ENCODE peak calls at places on chromosomes 16 and 17, in four cellular contexts. C is H1, J is GM12878, A is K562. I is an unnamed sample.

GRCh38 chr17:4965311-4965986 is 2.2 kb downstream of the SPAG7 start:
- DNase-seq in C (no peak), J (no peak), A (no peak), I (no peak)

GRCh38 chr16:62256406-62256805 is 220.2 kb upstream of the CDH8 start:
- DNase-seq in C (no peak), J (no peak), A (no peak), I (no peak)

GRCh38 chr17:4305224-4305623 is 41.4 kb upstream of the ANKFY1 start:
- DNase-seq in C (no peak), J (no peak), A (no peak), I (no peak)

GRCh38 chr16:52252680-52253079 is 294.3 kb downstream of the TOX3 start:
- DNase-seq in C (no peak), J (no peak), A (no peak), I (no peak)

GRCh38 chr17:46836500-46836899 is 14.9 kb upstream of the WNT9B start:
- DNase-seq in C (no peak), J (no peak), A (no peak), I (no peak)

GRCh38 chr17:75457047-75457654 is 716 bp downstream of the TMEM94 start:
- DNase-seq in C (peak), J (no peak), A (no peak), I (no peak)

GRCh38 chr17:73192219-73192893 is 499 bp upstream of the COG1 start:
- DNase-seq in C (peak), J (no peak), A (peak), I (peak)

GRCh38 chr16:83355570-83356218 is 452.1 kb upstream of the HSBP1 start:
- DNase-seq in C (no peak), J (no peak), A (no peak), I (no peak)

GRCh38 chr16:58119509-58119845 is 9.7 kb downstream of the CFAP20 start:
- DNase-seq in C (no peak), J (no peak), A (no peak), I (no peak)

GRCh38 chr17:72304859-72305258 is 184.0 kb downstream of the SOX9 start:
- DNase-seq in C (no peak), J (no peak), A (no peak), I (no peak)

GRCh38 chr16:77888786-77889185 is 100.4 kb downstream of the VAT1L start:
- DNase-seq in C (no peak), J (no peak), A (no peak), I (no peak)

GRCh38 chr16:5791011-5791410 is 693.4 kb upstream of the EEF2KMT start:
- DNase-seq in C (no peak), J (no peak), A (no peak), I (no peak)

GRCh38 chr16:31081428-31082351 is 7.1 kb downstream of the PRSS53 start:
- DNase-seq in C (no peak), J (no peak), A (no peak), I (no peak)

GRCh38 chr16:8852534-8852933 is 16.3 kb downstream of the CARHSP1 start:
- DNase-seq in C (no peak), J (no peak), A (no peak), I (no peak)

GRCh38 chr16:85090166-85090565 is 22.1 kb downstream of the CIBAR2 start:
- DNase-seq in C (no peak), J (no peak), A (no peak), I (no peak)

GRCh38 chr17:63967953-63968352 is 4.8 kb downstream of the SCN4A start:
- DNase-seq in C (no peak), J (no peak), A (no peak), I (no peak)

GRCh38 chr17:35795007-35795870 is at the start of gene MMP28:
- DNase-seq in C (peak), J (no peak), A (peak), I (no peak)

GRCh38 chr17:75897076-75898019 is 597 bp upstream of the TRIM65 start:
- DNase-seq in C (no peak), J (no peak), A (no peak), I (no peak)

GRCh38 chr17:50318551-50319310 is 27.2 kb upstream of the XYLT2 start:
- DNase-seq in C (no peak), J (no peak), A (peak), I (no peak)

GRCh38 chr16:67357561-67357960 is 30.9 kb downstream of the LRRC36 start:
- DNase-seq in C (no peak), J (no peak), A (no peak), I (no peak)

GRCh38 chr16:78002915-78003538 is 19.3 kb upstream of the CLEC3A start:
- DNase-seq in C (peak), J (peak), A (peak), I (peak)

GRCh38 chr16:85531516-85531915 is 81.6 kb upstream of the GSE1 start:
- DNase-seq in C (no peak), J (no peak), A (no peak), I (no peak)

GRCh38 chr17:61403846-61404701 is 4.4 kb downstream of the TBX2 start:
- DNase-seq in C (peak), J (no peak), A (no peak), I (no peak)

GRCh38 chr17:47085736-47086135 is 103.4 kb downstream of the CDC27 start:
- DNase-seq in C (no peak), J (no peak), A (no peak), I (no peak)

GRCh38 chr16:30009990-30010816 is 624 bp downstream of the DOC2A start:
- DNase-seq in C (no peak), J (no peak), A (no peak), I (no peak)

GRCh38 chr16:2374644-2375043 is 34.1 kb upstream of the ABCA3 start:
- DNase-seq in C (no peak), J (no peak), A (no peak), I (no peak)

GRCh38 chr17:66711936-66712335 is 123.0 kb upstream of the CACNG5 start:
- DNase-seq in C (no peak), J (no peak), A (peak), I (no peak)

GRCh38 chr17:70271200-70271599 is 101.9 kb downstream of the KCNJ2 start:
- DNase-seq in C (no peak), J (no peak), A (no peak), I (no peak)

GRCh38 chr17:42803074-42803883 is 4.6 kb downstream of the CNTD1 start:
- DNase-seq in C (no peak), J (no peak), A (no peak), I (no peak)

GRCh38 chr17:37475713-37476420 is 13.8 kb upstream of the DUSP14 start:
- DNase-seq in C (no peak), J (no peak), A (no peak), I (no peak)

GRCh38 chr17:74838275-74838674 is 21.4 kb downstream of the GRIN2C start:
- DNase-seq in C (no peak), J (no peak), A (no peak), I (no peak)

GRCh38 chr17:75102385-75102821 is 7.4 kb upstream of the ARMC7 start:
- DNase-seq in C (no peak), J (peak), A (no peak), I (no peak)

GRCh38 chr16:86604436-86605220 is 26.3 kb downstream of the FOXL1 start:
- DNase-seq in C (no peak), J (no peak), A (peak), I (no peak)

GRCh38 chr17:75032896-75033294 is 13.9 kb downstream of the ATP5PD start:
- DNase-seq in C (no peak), J (no peak), A (no peak), I (no peak)

GRCh38 chr16:15553313-15554088 is 89.5 kb downstream of the MARF1 start:
- DNase-seq in C (no peak), J (no peak), A (no peak), I (no peak)

GRCh38 chr16:89565256-89565505 is 4.7 kb downstream of the RPL13 start:
- DNase-seq in C (no peak), J (no peak), A (no peak), I (no peak)

GRCh38 chr16:4212934-4213296 is 29.0 kb downstream of the SRL start:
- DNase-seq in C (no peak), J (no peak), A (no peak), I (peak)

GRCh38 chr17:12391468-12391867 is 274.2 kb upstream of the MYOCD start:
- DNase-seq in C (no peak), J (no peak), A (no peak), I (no peak)

GRCh38 chr17:12398636-12399035 is 267.1 kb upstream of the MYOCD start:
- DNase-seq in C (no peak), J (no peak), A (no peak), I (no peak)

GRCh38 chr17:12395733-12396354 is 269.8 kb upstream of the MYOCD start:
- DNase-seq in C (peak), J (no peak), A (peak), I (peak)
- TF ChIP-seq SIN3A in C (no peak), J (no peak), A (no peak), I (no peak)

GRCh38 chr17:17419166-17419565 is 57.6 kb upstream of the MED9 start:
- DNase-seq in C (no peak), J (no peak), A (no peak), I (no peak)

GRCh38 chr17:17421346-17422216 is 55.2 kb upstream of the MED9 start:
- DNase-seq in C (no peak), J (no peak), A (no peak), I (no peak)

GRCh38 chr17:17420561-17421269 is 56.1 kb upstream of the MED9 start:
- DNase-seq in C (no peak), J (no peak), A (peak), I (no peak)

GRCh38 chr17:17419621-17420020 is 57.2 kb upstream of the MED9 start:
- DNase-seq in C (no peak), J (no peak), A (no peak), I (no peak)

DNA sequence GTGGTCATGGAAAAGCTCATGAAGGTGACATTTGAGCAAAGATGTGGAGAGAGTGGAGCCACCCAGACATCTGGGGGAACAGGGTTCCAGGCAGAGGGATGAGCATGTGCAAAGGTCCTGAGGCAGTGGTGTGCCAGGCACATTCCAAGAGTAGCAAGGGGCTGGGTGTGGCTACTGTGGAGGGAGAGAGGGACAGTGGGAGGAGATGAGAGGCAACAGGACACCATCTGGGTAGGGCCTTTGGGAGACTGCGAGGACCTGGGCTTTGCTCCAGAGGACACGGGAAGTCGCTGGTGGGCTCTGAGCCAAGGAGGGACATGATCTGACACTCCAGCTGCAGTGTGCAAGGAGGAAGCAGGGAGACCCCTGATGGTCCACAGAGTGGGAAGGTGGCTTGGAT is 56.8 kb upstream of the MED9 start:
- DNase-seq in C (no peak), J (no peak), A (no peak), I (no peak)
- H3K27ac ChIP-seq in C (no peak), J (no peak), A (no peak), I (no peak)

GRCh38 chr17:81245024-81245664 is 6.0 kb downstream of the NDUFAF8 start:
- DNase-seq in C (no peak), J (peak), A (no peak), I (no peak)

GRCh38 chr17:81246343-81246670 is 7.2 kb downstream of the NDUFAF8 start:
- DNase-seq in C (no peak), J (no peak), A (no peak), I (no peak)

GRCh38 chr17:81247339-81247990 is 8.3 kb downstream of the NDUFAF8 start:
- DNase-seq in C (no peak), J (no peak), A (no peak), I (no peak)

GRCh38 chr17:81245665-81246342 is 6.7 kb downstream of the NDUFAF8 start:
- DNase-seq in C (no peak), J (no peak), A (no peak), I (no peak)

DNA sequence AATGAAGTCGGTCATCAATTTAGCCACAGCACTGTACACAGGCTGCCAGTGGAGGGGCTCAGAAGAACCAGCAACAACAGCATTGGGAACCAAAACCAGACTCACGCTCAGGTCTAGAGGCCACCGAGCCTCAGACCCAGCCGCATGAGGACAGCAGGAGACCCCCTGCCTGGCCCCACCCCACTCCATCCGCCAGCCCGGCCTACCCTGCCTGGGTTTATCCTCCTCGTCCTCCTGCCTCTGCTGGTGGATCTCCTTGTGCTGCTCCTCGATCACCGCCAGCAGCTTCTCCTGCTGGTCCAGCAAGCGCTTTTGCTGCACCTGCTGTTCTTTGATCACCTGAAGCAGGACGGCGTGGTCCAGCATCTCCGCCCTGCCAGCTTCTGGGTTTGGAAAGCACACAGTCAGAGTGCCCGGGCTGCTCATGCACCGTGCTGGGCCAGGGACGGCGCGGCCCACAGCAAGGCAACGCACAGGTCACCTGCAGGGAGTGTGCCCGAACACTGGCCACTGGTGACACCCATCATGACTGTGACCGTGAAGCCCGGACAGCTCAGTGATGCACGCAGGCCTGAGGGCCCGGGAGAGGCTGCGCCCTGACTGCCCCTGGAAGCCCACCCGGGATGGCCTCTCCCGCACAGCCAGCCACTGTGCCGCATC is 7.7 kb downstream of the NDUFAF8 start:
- DNase-seq in C (no peak), J (no peak), A (no peak), I (no peak)
- TF ChIP-seq POLR2A in C (no peak), J (peak), A (no peak), I (no peak)

GRCh38 chr17:40909755-40910154 is 24.7 kb upstream of the KRT20 start:
- DNase-seq in C (no peak), J (no peak), A (no peak), I (no peak)
- TF ChIP-seq SIN3A in C (no peak), J (no peak), A (no peak), I (no peak)

DNA sequence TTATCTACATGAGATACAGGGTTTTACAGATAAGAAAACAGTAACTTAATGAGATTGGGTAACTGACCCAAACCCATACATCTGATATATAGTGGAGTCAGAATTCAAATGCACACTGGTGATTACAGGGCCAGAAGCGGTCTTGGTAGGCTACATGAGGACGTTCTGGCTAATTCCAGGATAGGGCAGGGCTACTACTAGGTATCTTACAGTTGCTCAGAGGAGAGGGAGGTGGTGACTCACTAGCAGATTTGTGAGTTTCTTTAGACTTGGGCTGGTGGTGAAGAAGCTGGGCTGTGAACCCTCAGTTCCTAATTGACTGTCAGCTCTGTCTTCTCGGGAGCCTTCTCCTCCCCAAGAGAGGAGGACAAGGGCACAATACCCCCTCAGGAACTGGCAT is 21.4 kb downstream of the TRIM16 start:
- DNase-seq in C (no peak), J (no peak), A (no peak), I (no peak)
- H3K27ac ChIP-seq in C (no peak), J (no peak), A (no peak), I (no peak)

DNA sequence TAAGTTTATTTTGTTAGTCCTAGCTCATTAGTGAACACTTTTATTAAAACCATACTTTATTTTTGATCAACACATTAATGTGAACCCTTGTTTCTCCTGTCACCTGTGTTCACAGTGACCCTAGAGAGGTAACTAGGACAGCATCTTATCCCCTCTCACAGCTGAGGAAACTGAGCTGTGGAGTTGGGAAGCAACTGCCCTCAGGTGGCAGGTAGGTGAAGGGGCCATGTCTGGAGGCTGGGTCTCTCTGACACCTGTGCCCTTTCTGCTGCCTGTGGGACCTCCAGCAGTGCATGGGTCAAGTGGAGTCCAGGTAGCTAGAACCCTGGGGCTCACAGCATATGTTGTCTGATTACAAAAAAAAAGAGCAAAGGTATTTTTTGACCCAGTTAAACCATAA is 22.9 kb upstream of the SLC12A3 start:
- DNase-seq in C (no peak), J (no peak), A (no peak), I (no peak)
- TF ChIP-seq POLR2A in C (no peak), J (no peak), A (no peak), I (no peak)

GRCh38 chr17:17792551-17793377 is 44.0 kb downstream of the SREBF1 start:
- DNase-seq in C (no peak), J (no peak), A (peak), I (no peak)
- TF ChIP-seq SIN3A in C (no peak), J (no peak), A (no peak), I (no peak)

GRCh38 chr16:88052661-88053060 is 101.4 kb downstream of the BANP start:
- DNase-seq in C (no peak), J (no peak), A (no peak), I (no peak)
- H3K27ac ChIP-seq in C (no peak), J (no peak), A (no peak), I (no peak)

I was measured in HCT116.